ENCODE peak calls at places on chromosome 1, in nine cellular contexts. A is AG09319, V is stomach, G is GM20000, I is fibroblast of lung, S is neural crest cell, C is tibial nerve, F is ovary, W is left ventricle myocardium inferior. Q is an unnamed sample.

GRCh38 chr1:197269053-197269452 is 1.0 kb downstream of the CRB1 start:
- DNase-seq in S (no peak), W (no peak), A (no peak), I (no peak), F (no peak), V (no peak), G (no peak), C (no peak), Q (no peak)

GRCh38 chr1:206041640-206042039 is 11.3 kb upstream of the RHEX start:
- DNase-seq in F (no peak), A (no peak), I (no peak), V (no peak), W (no peak), S (no peak), C (no peak), G (no peak), Q (no peak)

GRCh38 chr1:8474369-8474768 is 156.5 kb downstream of the SLC45A1 start:
- DNase-seq in I (no peak), F (no peak), W (no peak), C (no peak), A (no peak), G (no peak), V (no peak), S (no peak), Q (no peak)

GRCh38 chr1:16608838-16609560 is 4.4 kb downstream of the NBPF1 start:
- DNase-seq in V (no peak), S (peak), G (no peak), F (no peak), A (no peak), W (no peak), I (no peak), C (no peak), Q (no peak)

GRCh38 chr1:97013904-97014303 is 292.3 kb downstream of the PTBP2 start:
- DNase-seq in A (no peak), S (no peak), F (no peak), G (no peak), W (no peak), C (no peak), V (no peak), I (peak), Q (no peak)

GRCh38 chr1:35835398-35835797 is 27.6 kb downstream of the AGO4 start:
- DNase-seq in S (peak), V (no peak), C (no peak), A (no peak), W (no peak), I (no peak), F (no peak), G (no peak), Q (no peak)

GRCh38 chr1:172671591-172671990 is 12.7 kb downstream of the FASLG start:
- DNase-seq in V (no peak), C (no peak), S (no peak), I (peak), W (no peak), G (no peak), A (no peak), F (no peak), Q (no peak)

GRCh38 chr1:200154069-200154767 is 126.7 kb downstream of the NR5A2 start:
- DNase-seq in V (no peak), F (no peak), A (no peak), C (no peak), G (peak), I (peak), S (no peak), W (no peak), Q (no peak)

GRCh38 chr1:76298399-76298798 is 223.9 kb downstream of the ST6GALNAC3 start:
- DNase-seq in A (no peak), C (no peak), W (no peak), F (no peak), G (no peak), I (no peak), S (no peak), V (no peak), Q (no peak)

GRCh38 chr1:67213948-67214347 is 47.7 kb downstream of the IL23R start:
- DNase-seq in I (no peak), C (no peak), G (no peak), W (no peak), F (no peak), S (no peak), A (no peak), V (no peak), Q (no peak)

GRCh38 chr1:76571248-76571647 is 296.0 kb upstream of the ST6GALNAC5 start:
- DNase-seq in I (no peak), G (no peak), F (no peak), W (no peak), C (no peak), S (no peak), A (no peak), V (no peak), Q (no peak)

GRCh38 chr1:216910081-216910840 is 187.0 kb upstream of the ESRRG start:
- DNase-seq in S (no peak), A (no peak), F (no peak), C (no peak), V (no peak), G (no peak), W (no peak), I (peak), Q (no peak)

GRCh38 chr1:57889686-57890360 is 466.0 kb upstream of the DAB1 start:
- DNase-seq in F (no peak), A (no peak), G (no peak), C (no peak), W (no peak), I (peak), S (no peak), V (no peak), Q (no peak)

GRCh38 chr1:201191723-201192477 is 1.3 kb downstream of the IGFN1 start:
- DNase-seq in V (no peak), F (no peak), I (peak), G (no peak), W (no peak), C (no peak), A (peak), S (no peak), Q (no peak)

GRCh38 chr1:197783510-197783948 is 8.2 kb upstream of the DENND1B start:
- DNase-seq in W (no peak), C (no peak), A (no peak), I (peak), G (no peak), V (no peak), S (no peak), F (no peak), Q (no peak)

GRCh38 chr1:38095337-38096030 is 48.9 kb upstream of the POU3F1 start:
- DNase-seq in F (no peak), W (no peak), S (no peak), I (no peak), V (no peak), G (no peak), C (no peak), A (no peak), Q (no peak)

GRCh38 chr1:25735956-25736529 is 64.0 kb upstream of the SELENON start:
- DNase-seq in I (no peak), F (no peak), V (peak), G (no peak), A (no peak), W (peak), C (no peak), S (no peak), Q (no peak)

GRCh38 chr1:28199328-28200233 is 23.1 kb upstream of the PTAFR start:
- DNase-seq in S (no peak), C (no peak), A (no peak), W (no peak), V (peak), F (no peak), I (no peak), G (peak), Q (no peak)

GRCh38 chr1:192817202-192817601 is 8.4 kb downstream of the RGS2 start:
- DNase-seq in S (no peak), C (no peak), W (no peak), A (no peak), I (no peak), G (no peak), V (no peak), F (no peak), Q (no peak)

GRCh38 chr1:222109836-222110235 is 367.9 kb upstream of the DUSP10 start:
- DNase-seq in F (no peak), W (no peak), I (no peak), S (no peak), V (no peak), A (no peak), G (no peak), C (no peak), Q (no peak)

GRCh38 chr1:222012816-222013215 is 270.9 kb upstream of the DUSP10 start:
- DNase-seq in I (no peak), A (no peak), S (no peak), W (no peak), V (no peak), F (no peak), G (no peak), C (no peak), Q (no peak)

GRCh38 chr1:177490240-177490639 is 319.5 kb downstream of the BRINP2 start:
- DNase-seq in V (no peak), W (no peak), G (no peak), I (no peak), A (no peak), F (no peak), S (no peak), C (no peak), Q (no peak)

GRCh38 chr1:63442141-63442475 is 74.7 kb downstream of the ALG6 start:
- DNase-seq in W (no peak), F (no peak), C (no peak), V (no peak), G (no peak), S (no peak), A (no peak), I (no peak), Q (no peak)

GRCh38 chr1:61183471-61184034 is 101.2 kb downstream of the NFIA start:
- DNase-seq in C (no peak), W (peak), G (no peak), I (peak), V (peak), A (no peak), S (no peak), F (peak), Q (no peak)

GRCh38 chr1:200733907-200734306 is 4.8 kb upstream of the CAMSAP2 start:
- DNase-seq in W (no peak), A (no peak), F (no peak), C (no peak), V (no peak), I (peak), S (no peak), G (no peak), Q (no peak)

GRCh38 chr1:114618606-114619005 is 37.2 kb upstream of the BCAS2 start:
- DNase-seq in V (no peak), C (no peak), F (no peak), G (no peak), S (no peak), W (no peak), I (no peak), A (no peak), Q (no peak)

DNA sequence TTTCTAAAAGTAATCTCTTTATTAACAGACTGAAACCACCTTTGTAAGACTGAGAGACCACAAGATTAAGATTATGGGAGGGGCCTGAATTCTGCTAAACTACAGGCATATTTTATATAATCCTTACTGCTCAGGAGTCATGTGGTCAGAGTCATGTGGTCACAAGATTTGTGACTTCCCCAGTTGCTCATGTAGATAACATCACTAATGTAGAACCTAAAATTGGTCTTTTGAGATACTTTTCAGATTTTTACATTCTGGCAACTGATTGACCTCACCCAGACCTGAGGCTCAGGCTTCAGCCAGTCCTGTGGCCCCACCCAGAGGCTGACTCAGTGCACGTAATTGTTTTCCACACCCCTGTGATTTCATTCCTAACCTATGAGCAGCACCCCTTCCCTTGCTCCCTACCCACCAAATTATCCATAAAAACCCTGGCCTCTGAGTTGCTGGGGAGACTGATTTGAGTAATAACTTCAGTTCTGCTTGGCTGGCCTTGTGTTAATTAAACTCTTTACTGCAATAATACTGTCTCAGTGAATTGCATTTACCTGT is 41.8 kb upstream of the ZNF326 start:
- DNase-seq in F (no peak), S (no peak), A (peak), I (peak), C (no peak), W (no peak), G (peak), V (peak), Q (no peak)
- TF ChIP-seq CTCF in F (no peak), S (peak), A (no peak), I (no peak), C (no peak), W (peak), G (peak), V (no peak), Q (no peak)

GRCh38 chr1:113493533-113493932 is 103.2 kb downstream of the MAGI3 start:
- DNase-seq in A (no peak), S (no peak), I (no peak), F (no peak), V (no peak), G (no peak), W (no peak), C (no peak), Q (no peak)

GRCh38 chr1:113490384-113490783 is 100.1 kb downstream of the MAGI3 start:
- DNase-seq in C (no peak), S (no peak), W (no peak), V (no peak), A (no peak), G (no peak), I (no peak), F (no peak), Q (no peak)

DNA sequence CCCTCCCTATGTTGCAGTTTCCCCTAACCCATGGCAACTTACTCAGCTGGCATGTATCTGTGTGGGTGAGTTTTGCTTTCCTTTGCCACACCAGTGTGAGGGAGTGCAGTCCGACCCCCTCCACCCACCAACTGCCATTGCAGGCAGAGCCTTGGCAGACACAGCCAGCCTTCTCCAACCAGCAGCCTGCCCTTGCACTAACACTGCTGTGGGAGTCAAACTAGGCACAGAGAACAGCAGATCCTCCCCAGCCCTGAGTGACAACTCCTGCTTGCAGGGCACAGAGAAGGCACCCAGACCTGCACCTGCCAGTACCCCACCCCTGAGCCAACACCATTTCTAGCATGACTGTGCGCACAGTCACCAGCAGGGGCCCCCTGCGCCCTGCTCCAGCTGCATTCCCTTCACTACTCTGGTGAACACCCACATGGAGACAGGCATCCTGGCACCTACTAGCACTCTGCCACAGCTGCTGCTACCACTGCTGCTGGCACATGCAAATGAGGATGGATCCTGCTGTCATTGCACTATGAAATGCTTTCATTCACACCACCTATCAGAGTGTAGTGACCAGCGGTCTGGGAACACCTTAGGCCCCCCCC is 98.4 kb downstream of the MAGI3 start:
- DNase-seq in W (no peak), A (no peak), I (no peak), S (no peak), G (no peak), V (no peak), F (no peak), C (no peak), Q (no peak)
- TF ChIP-seq CTCF in W (no peak), A (no peak), I (no peak), S (no peak), G (no peak), V (no peak), F (no peak), C (no peak), Q (peak)

GRCh38 chr1:204084247-204084772 is 11.4 kb downstream of the SOX13 start:
- DNase-seq in F (no peak), C (no peak), A (no peak), V (peak), W (peak), S (no peak), G (no peak), I (no peak), Q (peak)
- TF ChIP-seq CTCF in F (no peak), C (no peak), A (no peak), V (no peak), W (no peak), S (no peak), G (no peak), I (no peak), Q (no peak)

GRCh38 chr1:169585184-169585583 is 1.1 kb downstream of the F5 start:
- DNase-seq in G (no peak), F (no peak), I (no peak), W (no peak), C (no peak), A (no peak), S (no peak), V (no peak), Q (no peak)

GRCh38 chr1:169584483-169585144 is 1.7 kb downstream of the F5 start:
- DNase-seq in S (no peak), I (no peak), V (no peak), C (no peak), A (no peak), G (no peak), F (no peak), W (no peak), Q (no peak)

GRCh38 chr1:169588112-169588511 is 1.8 kb upstream of the F5 start:
- DNase-seq in G (no peak), A (no peak), S (no peak), F (no peak), I (no peak), W (no peak), V (no peak), C (no peak), Q (no peak)

GRCh38 chr1:169586067-169586394 is 250 bp downstream of the F5 start:
- DNase-seq in I (no peak), F (no peak), C (no peak), G (no peak), V (no peak), A (no peak), S (no peak), W (no peak), Q (no peak)

DNA sequence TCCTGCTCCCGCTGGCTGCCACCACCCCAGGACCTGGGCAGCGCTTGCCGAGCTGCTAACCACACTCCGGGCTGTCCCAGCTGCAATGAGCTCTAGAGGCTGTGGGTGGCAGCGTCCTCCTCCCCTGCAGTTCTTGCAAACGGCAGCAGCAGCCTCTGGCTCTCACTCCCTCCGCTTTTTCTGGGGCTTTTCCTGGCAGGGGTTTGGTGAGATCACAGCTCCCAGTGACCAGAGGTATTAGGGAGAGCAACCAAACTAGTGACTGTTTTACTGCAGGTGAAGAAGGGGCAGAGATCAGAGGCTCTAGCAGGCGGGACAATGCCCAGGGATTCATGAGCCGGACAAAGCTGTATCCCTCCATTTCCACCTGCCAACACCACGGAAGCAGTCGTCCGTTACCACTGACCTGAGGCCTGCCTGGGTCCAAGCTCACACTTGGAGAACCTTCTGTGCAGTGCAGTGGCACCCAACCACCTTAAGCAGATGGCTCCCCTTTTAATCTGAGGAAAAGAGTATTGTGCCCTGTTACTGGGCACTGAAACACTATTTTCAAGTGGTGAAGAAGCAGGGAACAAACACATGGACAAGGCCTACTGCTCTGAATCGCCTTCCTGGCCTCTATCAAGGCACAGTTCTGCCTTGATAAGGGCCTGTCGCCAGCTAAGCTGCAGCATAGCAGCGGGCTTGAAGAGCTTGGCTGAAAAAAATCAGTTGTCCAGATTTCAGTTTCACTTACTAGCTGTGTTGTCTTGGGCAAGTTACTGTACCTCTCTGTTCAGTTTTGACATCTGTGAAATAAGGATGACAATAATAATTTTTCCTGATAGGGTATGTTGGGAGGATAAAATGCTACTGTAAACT is at the start of gene F5:
- DNase-seq in V (peak), C (peak), A (no peak), G (peak), I (peak), W (peak), S (peak), F (peak), Q (peak)
- TF ChIP-seq CTCF in V (no peak), C (peak), A (peak), G (peak), I (peak), W (peak), S (peak), F (no peak), Q (peak)

GRCh38 chr1:243916160-243916559 is 66.1 kb upstream of the AKT3 start:
- DNase-seq in C (no peak), S (no peak), V (no peak), I (peak), A (no peak), W (no peak), F (no peak), G (no peak), Q (no peak)

GRCh38 chr1:243917177-243917862 is 67.3 kb upstream of the AKT3 start:
- DNase-seq in S (peak), V (no peak), C (no peak), A (peak), F (peak), W (peak), I (peak), G (no peak), Q (peak)

GRCh38 chr1:243923292-243924171 is 73.5 kb upstream of the AKT3 start:
- DNase-seq in S (no peak), F (no peak), I (no peak), G (no peak), C (no peak), V (no peak), A (no peak), W (no peak), Q (no peak)

GRCh38 chr1:243921113-243921512 is 71.1 kb upstream of the AKT3 start:
- DNase-seq in W (no peak), S (no peak), V (no peak), A (no peak), I (no peak), C (no peak), G (no peak), F (no peak), Q (no peak)

GRCh38 chr1:243917863-243918565 is 68.0 kb upstream of the AKT3 start:
- DNase-seq in A (no peak), G (no peak), S (no peak), F (no peak), I (peak), V (no peak), W (peak), C (no peak), Q (no peak)
- TF ChIP-seq CTCF in A (no peak), G (no peak), S (no peak), F (no peak), I (no peak), V (no peak), W (no peak), C (no peak), Q (no peak)

GRCh38 chr1:42733415-42734200 is 6.4 kb downstream of the CLDN19 start:
- DNase-seq in V (no peak), F (no peak), G (no peak), I (no peak), W (no peak), C (no peak), S (no peak), A (no peak), Q (no peak)

GRCh38 chr1:42730002-42730401 is 10.0 kb downstream of the CLDN19 start:
- DNase-seq in W (no peak), F (no peak), G (no peak), I (no peak), C (no peak), S (no peak), A (no peak), V (no peak), Q (no peak)

GRCh38 chr1:42732126-42732680 is 7.8 kb downstream of the CLDN19 start:
- DNase-seq in A (no peak), C (no peak), G (no peak), S (no peak), F (no peak), I (no peak), W (no peak), V (no peak), Q (no peak)

GRCh38 chr1:42734201-42735035 is 5.6 kb downstream of the CLDN19 start:
- DNase-seq in F (no peak), S (no peak), V (no peak), W (no peak), C (no peak), G (no peak), I (no peak), A (no peak), Q (no peak)

DNA sequence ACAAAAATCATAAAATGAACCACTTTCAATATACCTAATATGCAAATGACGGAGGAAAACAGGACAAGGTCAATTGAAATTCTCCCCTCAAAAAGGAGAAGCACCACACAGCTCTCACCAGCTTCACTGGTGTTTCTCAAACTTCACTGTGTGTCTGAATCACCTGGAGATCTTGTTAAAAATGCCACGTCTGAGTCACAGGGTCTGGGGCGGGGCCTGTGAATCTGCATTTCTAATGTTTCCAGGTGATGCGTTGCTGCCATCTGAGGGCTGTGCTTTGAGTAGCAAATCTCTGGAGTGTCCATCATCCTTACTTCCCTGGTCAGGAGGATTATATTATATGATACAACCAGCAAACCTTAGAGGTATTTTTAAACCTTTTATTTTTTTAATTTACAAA is 9.0 kb downstream of the CLDN19 start:
- DNase-seq in F (no peak), V (no peak), S (no peak), G (peak), C (no peak), I (no peak), A (no peak), W (no peak), Q (no peak)
- TF ChIP-seq CTCF in F (no peak), V (no peak), S (no peak), G (no peak), C (no peak), I (no peak), A (no peak), W (no peak), Q (no peak)